ENCODE peak calls at places on chromosomes 13 and 19, in four cellular contexts. O is IMR-90, L is trophoblast cell, G is mesenchymal stem cell. F is an unnamed sample. For H3K27me3, the result is how much of the 10 kb centered on the place peaks cover.

GRCh38 chr13:47679391-47679790 is 321.7 kb downstream of the SUCLA2 start:
- DNase-seq in O (peak), L (peak), G (peak), F (no peak)

GRCh38 chr19:47310819-47311218 is 1.2 kb downstream of the C5AR1 start:
- DNase-seq in G (no peak), O (peak), L (peak), F (no peak)

GRCh38 chr13:50011461-50011860 is 3.8 kb upstream of the KCNRG start:
- DNase-seq in O (no peak), G (no peak), L (no peak), F (no peak)

GRCh38 chr13:31797154-31797775 is 57.9 kb downstream of the RXFP2 start:
- DNase-seq in L (peak), O (peak), G (peak), F (peak)

GRCh38 chr13:102233566-102234208 is 168.2 kb downstream of the FGF14 start:
- DNase-seq in L (no peak), O (no peak), G (no peak), F (no peak)

GRCh38 chr13:20193924-20194631 is 1.3 kb upstream of the GJB2 start:
- DNase-seq in G (no peak), O (no peak), L (peak), F (no peak)

GRCh38 chr13:38766799-38767198 is 79.9 kb downstream of the FREM2 start:
- DNase-seq in O (no peak), L (no peak), G (no peak), F (no peak)

GRCh38 chr13:50928088-50928487 is 18.5 kb downstream of the RNASEH2B start:
- DNase-seq in G (peak), O (no peak), L (peak), F (peak)

GRCh38 chr19:2633693-2634075 is 68.8 kb downstream of the GNG7 start:
- DNase-seq in L (no peak), O (no peak), G (no peak), F (no peak)

GRCh38 chr13:50127726-50128291 is 112.6 kb downstream of the KCNRG start:
- DNase-seq in L (no peak), O (no peak), G (no peak), F (peak)

GRCh38 chr19:16290692-16291091 is 33.9 kb upstream of the KLF2 start:
- DNase-seq in O (no peak), L (no peak), G (no peak), F (no peak)

GRCh38 chr19:18674616-18675015 is 8.9 kb upstream of the CRTC1 start:
- DNase-seq in L (peak), O (peak), G (peak), F (no peak)

GRCh38 chr19:19615086-19615485 is 3.4 kb downstream of the PBX4 start:
- DNase-seq in O (peak), L (peak), G (peak), F (no peak)

GRCh38 chr19:42092350-42092749 is 16.4 kb downstream of the ZNF574 start:
- DNase-seq in G (no peak), L (no peak), O (no peak), F (peak)

GRCh38 chr19:45959517-45960025 is 14.1 kb downstream of the NOVA2 start:
- DNase-seq in G (no peak), L (no peak), O (no peak), F (no peak)

GRCh38 chr13:75461314-75461713 is 20.7 kb downstream of the TBC1D4 start:
- DNase-seq in L (no peak), O (peak), G (no peak), F (no peak)

GRCh38 chr19:43784251-43784980 is 3.6 kb upstream of the KCNN4 start:
- DNase-seq in L (peak), O (peak), G (peak), F (peak)

GRCh38 chr19:48490980-48491792 is 20.4 kb downstream of the LMTK3 start:
- DNase-seq in G (peak), O (no peak), L (no peak), F (peak)

GRCh38 chr13:78997902-78998654 is 339.1 kb upstream of the OBI1 start:
- DNase-seq in G (no peak), O (no peak), L (no peak), F (no peak)

GRCh38 chr19:379796-380195 is 29.2 kb downstream of the C2CD4C start:
- DNase-seq in G (no peak), L (no peak), O (no peak), F (no peak)

GRCh38 chr19:375395-376110 is 31.0 kb upstream of the MIER2 start:
- DNase-seq in L (no peak), G (no peak), O (no peak), F (no peak)

GRCh38 chr19:376111-376470 is 31.5 kb upstream of the MIER2 start:
- DNase-seq in G (no peak), L (no peak), O (no peak), F (no peak)

GRCh38 chr19:377801-378581 is 31.0 kb downstream of the C2CD4C start:
- DNase-seq in L (peak), O (no peak), G (no peak), F (no peak)

GRCh38 chr19:378706-379105 is 30.2 kb downstream of the C2CD4C start:
- DNase-seq in O (no peak), G (no peak), L (no peak), F (no peak)
- H3K27me3 ChIP-seq in O (under half), G (under half), L (under half), F (under half)

GRCh38 chr19:8196271-8196908 is 12.8 kb upstream of the CERS4 start:
- DNase-seq in O (no peak), L (no peak), G (no peak), F (peak)
- H2AK5ac ChIP-seq in O (no peak), L (no peak), G (no peak), F (peak)

GRCh38 chr19:58475714-58476497 is at the start of gene ZNF446:
- DNase-seq in L (peak), G (peak), O (peak), F (peak)
- H3K9ac ChIP-seq in L (peak), G (peak), O (peak), F (peak)

DNA sequence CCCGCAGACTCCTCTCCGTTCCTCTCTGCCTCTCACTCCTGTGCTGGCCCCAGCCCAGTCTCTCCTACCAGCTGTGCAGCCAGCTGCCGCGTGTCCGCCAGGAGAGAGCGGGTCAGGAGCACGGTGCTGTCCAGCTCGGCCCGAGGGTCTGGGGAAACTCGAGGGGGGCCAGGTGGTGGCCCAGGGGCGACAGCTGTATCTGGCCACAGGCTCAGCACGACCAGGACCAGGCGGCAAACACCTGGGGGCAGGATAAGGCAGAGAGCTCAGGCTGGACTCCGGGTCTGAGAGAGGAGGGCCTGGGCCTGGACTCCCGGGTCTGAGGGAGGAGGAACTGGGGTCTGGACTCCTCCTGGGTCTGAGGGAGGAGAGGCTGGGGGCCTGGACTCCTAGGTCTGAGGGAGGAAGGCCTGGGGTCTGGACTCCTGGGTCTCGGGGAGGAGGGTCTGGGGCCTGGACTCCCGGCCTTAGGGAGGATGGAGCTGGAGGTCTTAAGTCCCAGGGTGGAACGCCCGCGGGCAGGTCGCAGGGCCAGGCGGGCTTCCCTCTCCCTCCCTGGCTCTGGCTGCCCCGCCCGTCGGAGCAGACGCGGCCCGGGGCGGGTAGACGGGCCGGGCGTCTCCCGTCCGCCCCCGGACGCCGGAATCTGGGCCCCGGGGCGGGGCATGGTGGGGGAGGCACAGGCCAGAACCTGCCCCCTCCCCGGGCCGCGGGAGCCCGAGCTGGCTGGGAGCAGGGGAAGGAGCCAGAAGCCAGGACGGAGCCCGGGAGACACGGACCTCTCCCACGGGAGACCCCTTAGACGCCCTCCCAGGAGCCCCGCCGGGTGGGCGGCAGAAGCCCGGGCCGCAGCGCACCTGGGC is 1.3 kb downstream of the IL11 start:
- DNase-seq in O (peak), G (peak), L (peak), F (peak)
- H3K27me3 ChIP-seq in O (under half), G (under half), L (under half), F (under half)

GRCh38 chr19:53372196-53372595 is 6.7 kb downstream of the ZNF525 start:
- DNase-seq in O (no peak), L (peak), G (no peak), F (no peak)

GRCh38 chr19:53374743-53375142 is 9.2 kb downstream of the ZNF525 start:
- DNase-seq in L (no peak), G (no peak), O (no peak), F (no peak)

DNA sequence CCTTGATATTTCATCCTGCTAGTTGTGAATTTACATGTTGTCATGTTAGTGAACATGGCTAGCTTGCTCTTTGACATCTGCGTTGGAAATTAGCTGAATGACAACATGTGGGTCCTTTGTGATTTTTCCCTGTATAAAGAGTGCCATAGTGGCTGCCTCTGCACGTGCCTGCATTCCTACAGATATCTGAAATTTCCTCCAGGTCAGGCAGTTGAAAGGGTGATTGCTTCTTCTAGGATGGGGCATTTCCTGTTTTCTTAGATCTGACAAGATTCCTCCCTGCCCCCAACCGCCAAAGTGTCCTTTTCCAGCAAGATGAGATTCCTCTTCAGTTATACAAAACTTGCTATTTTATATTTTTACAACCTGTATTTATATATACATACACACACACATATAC is 8.8 kb downstream of the ZNF525 start:
- DNase-seq in L (no peak), G (no peak), O (no peak), F (peak)
- H2AK5ac ChIP-seq in L (no peak), G (no peak), O (no peak), F (no peak)